ENCODE peak calls at places on chromosomes 3 and 15, in eight cellular contexts. B is HCT116, O is WERI-Rb-1, F is lower leg skin, L is choroid plexus epithelial cell, Q is fibroblast of mammary gland, W is uterus, G is dorsolateral prefrontal cortex. M is an unnamed sample.

GRCh38 chr15:78024141-78024567 is 53.4 kb downstream of the TBC1D2B start:
- DNase-seq in Q (peak; percentile 60), O (no peak), F (peak; percentile 83), W (peak; percentile 80), B (no peak), L (no peak), G (no peak), M (no peak)

GRCh38 chr3:72141264-72141663 is 356.3 kb upstream of the PROK2 start:
- DNase-seq in G (no peak), O (no peak), W (no peak), L (no peak), B (no peak), F (peak; percentile 52), Q (no peak), M (no peak)

GRCh38 chr3:86991482-86991815 is 500 bp upstream of the VGLL3 start:
- DNase-seq in F (no peak), Q (no peak), G (no peak), W (no peak), B (no peak), O (no peak), L (no peak), M (no peak)

GRCh38 chr3:33152363-33153360 is 38.8 kb downstream of the CRTAP start:
- DNase-seq in Q (no peak), F (peak; percentile 69), B (no peak), O (peak; percentile 53), L (no peak), W (no peak), G (no peak), M (no peak)

GRCh38 chr3:11610044-11610671 is 33.6 kb downstream of the VGLL4 start:
- DNase-seq in G (no peak), Q (peak; percentile 79), B (no peak), W (no peak), F (no peak), O (peak; percentile 90), L (peak; percentile 55), M (peak; percentile 49)

GRCh38 chr3:183576487-183577107 is 21.1 kb upstream of the KLHL6 start:
- DNase-seq in W (no peak), B (no peak), O (no peak), L (peak; percentile 63), F (no peak), G (no peak), Q (peak; percentile 55), M (no peak)

GRCh38 chr15:87874896-87875661 is 381.5 kb downstream of the NTRK3 start:
- DNase-seq in W (no peak), L (peak; percentile 16), F (peak; percentile 82), O (peak; percentile 28), G (no peak), B (no peak), Q (no peak), M (no peak)

GRCh38 chr3:149077638-149078037 is 8.7 kb downstream of the HLTF start:
- DNase-seq in O (no peak), W (no peak), B (no peak), Q (peak; percentile 55), G (no peak), L (peak; percentile 89), F (no peak), M (no peak)

GRCh38 chr15:92846716-92847115 is 53.4 kb upstream of the CHD2 start:
- DNase-seq in Q (peak; percentile 78), B (no peak), G (no peak), F (no peak), O (no peak), L (peak; percentile 51), W (no peak), M (no peak)

GRCh38 chr15:60932051-60932915 is 296.8 kb downstream of the RORA start:
- DNase-seq in L (peak; percentile 45), O (no peak), F (peak; percentile 92), G (no peak), Q (peak; percentile 72), B (peak; percentile 19), W (no peak), M (no peak)

GRCh38 chr3:188077160-188077812 is 76.7 kb upstream of the LPP start:
- DNase-seq in F (no peak), B (no peak), O (no peak), L (peak; percentile 80), W (peak; percentile 67), G (no peak), Q (peak; percentile 71), M (no peak)

GRCh38 chr3:160023476-160023875 is 34.8 kb downstream of the IL12A start:
- DNase-seq in B (no peak), G (no peak), F (no peak), O (no peak), Q (peak; percentile 48), L (no peak), W (no peak), M (no peak)

GRCh38 chr3:61078016-61078415 is 173.2 kb downstream of the FHIT start:
- DNase-seq in F (no peak), W (no peak), Q (no peak), O (no peak), B (no peak), L (no peak), G (no peak), M (no peak)

GRCh38 chr3:127764841-127765362 is 57.4 kb downstream of the MGLL start:
- DNase-seq in F (no peak), Q (peak; percentile 29), W (no peak), G (no peak), O (no peak), L (peak; percentile 63), B (no peak), M (no peak)
- TF ChIP-seq CTCF in F (no peak), Q (no peak), W (no peak), G (no peak), O (no peak), L (no peak), B (no peak), M (no peak)

DNA sequence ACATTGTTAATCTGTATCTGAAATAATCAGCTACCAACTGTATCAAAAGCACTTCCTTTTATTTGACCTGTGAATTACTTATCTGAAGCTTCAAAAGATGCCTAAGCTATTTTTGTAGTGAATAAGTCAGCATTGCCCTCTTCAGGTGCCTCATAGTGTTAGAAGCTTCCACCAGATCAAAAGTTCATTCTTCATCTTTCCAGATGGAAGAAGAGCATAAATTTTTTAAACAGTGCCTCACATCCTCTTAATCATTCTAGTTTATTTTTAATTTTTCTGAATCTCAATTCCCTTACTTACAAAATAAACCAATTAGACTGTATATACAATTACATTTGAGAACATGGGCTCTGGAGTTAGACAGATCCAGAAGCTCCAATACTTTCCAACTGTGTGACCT is 65.0 kb downstream of the MYO5A start:
- DNase-seq in Q (peak; percentile 46), F (no peak), B (no peak), W (no peak), G (no peak), L (peak; percentile 38), O (no peak), M (no peak)
- TF ChIP-seq CTCF in Q (peak; percentile 15), F (no peak), B (no peak), W (no peak), G (peak; percentile 16), L (peak; percentile 24), O (peak; percentile 5), M (no peak)

DNA sequence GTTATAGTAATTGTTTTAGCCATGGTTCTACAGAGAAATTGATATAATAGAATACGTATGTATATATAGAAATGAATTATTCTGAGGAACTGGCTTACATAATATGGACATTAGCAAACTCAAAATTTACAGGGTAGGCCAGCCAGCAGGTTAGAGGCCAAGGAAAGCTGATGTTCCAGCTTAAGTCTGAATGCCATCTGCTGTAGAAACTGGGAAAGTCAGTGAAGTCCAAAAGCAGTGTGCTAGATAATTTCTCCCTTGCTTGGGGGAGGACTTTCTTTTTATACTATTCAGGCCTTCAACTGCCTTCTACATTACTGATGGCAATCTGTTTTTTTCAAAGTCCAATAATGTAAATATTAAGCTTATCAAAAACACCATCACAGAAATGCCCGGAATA is 1174.7 kb downstream of the ZPLD1 start:
- DNase-seq in O (no peak), G (no peak), F (no peak), Q (no peak), W (no peak), B (no peak), L (no peak), M (no peak)
- TF ChIP-seq CTCF in O (peak; percentile 42), G (no peak), F (no peak), Q (no peak), W (no peak), B (no peak), L (no peak), M (no peak)

DNA sequence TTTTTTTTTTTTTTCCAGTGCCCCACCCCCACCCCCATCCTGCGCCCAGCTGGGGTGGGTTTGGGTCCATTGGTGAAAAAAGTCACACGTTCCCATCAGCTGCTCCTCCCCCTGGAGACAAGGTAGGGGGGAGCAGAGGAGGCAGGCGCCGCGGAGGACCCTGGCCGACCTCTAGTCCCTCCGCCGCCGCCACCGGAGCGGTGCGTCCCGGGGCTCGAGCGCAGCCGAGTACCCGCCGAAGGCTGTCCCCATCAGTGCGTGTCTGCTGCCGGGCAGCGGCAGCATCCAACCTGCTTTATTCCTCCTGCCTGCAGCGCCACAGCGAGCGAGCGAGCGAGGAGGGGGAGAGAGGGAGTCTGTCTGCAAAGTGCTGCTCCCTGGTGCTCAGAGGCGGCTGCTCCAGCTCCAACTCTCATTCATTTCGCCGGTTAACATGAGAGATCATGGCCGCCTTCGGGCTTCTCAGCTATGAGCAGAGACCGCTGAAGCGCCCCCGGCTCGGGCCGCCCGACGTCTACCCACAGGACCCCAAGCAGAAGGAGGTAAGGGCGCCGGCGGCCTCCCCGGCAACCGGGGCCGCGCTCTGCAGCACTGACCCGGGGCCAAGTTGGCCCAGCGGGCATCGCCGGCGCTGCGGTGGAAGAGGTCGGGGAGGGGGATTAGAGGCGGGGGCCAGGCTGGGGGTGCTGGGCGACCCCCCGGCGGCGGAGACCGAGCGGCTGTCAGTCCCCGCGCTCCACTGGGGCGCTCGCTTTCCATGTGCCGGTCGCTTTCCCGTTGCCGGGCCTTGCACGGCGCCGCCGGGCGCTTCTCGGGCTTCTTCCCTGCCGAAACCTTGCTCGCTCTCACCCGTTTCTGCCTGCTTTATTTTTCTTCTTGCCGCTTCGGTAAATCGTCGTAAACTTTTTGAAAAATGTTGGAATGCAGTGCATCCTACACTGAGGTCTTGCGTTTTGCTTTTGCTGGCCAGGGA is 1.3 kb downstream of the MED12L start:
- DNase-seq in G (peak; percentile 38), W (peak; percentile 68), F (peak; percentile 91), O (peak; percentile 86), B (peak; percentile 22), Q (peak; percentile 77), L (peak; percentile 93), M (peak; percentile 34)
- TF ChIP-seq CTCF in G (peak; percentile 56), W (peak; percentile 61), F (no peak), O (peak; percentile 66), B (peak; percentile 28), Q (peak; percentile 55), L (peak; percentile 79), M (peak; percentile 18)

GRCh38 chr3:39383913-39384664 is 919 bp downstream of the SLC25A38 start:
- DNase-seq in G (peak; percentile 91), W (peak; percentile 95), Q (peak; percentile 84), O (peak; percentile 98), L (peak; percentile 95), B (peak; percentile 82), F (peak; percentile 99), M (peak; percentile 96)
- TF ChIP-seq CTCF in G (peak; percentile 58), W (peak; percentile 29), Q (no peak), O (no peak), L (no peak), B (no peak), F (no peak), M (no peak)

M was measured in natural killer cell.